ENCODE peak calls at places on chromosomes 4 and X, in nine cellular contexts. B, Z, T, L, U, F, Q, E and K are unnamed samples.

GRCh38 chr4:26248647-26249046 is 72.2 kb upstream of the RBPJ start:
- DNase-seq in Z (peak), E (no peak), T (no peak), Q (no peak), U (no peak), B (peak), L (peak), F (peak), K (no peak)

GRCh38 chrX:82813671-82814078 is 694.4 kb upstream of the POU3F4 start:
- DNase-seq in B (no peak), F (peak), Z (no peak), T (no peak), U (no peak), E (no peak), Q (peak), L (peak), K (no peak)

GRCh38 chrX:40448793-40449192 is 132.0 kb upstream of the ATP6AP2 start:
- DNase-seq in Q (no peak), B (no peak), U (no peak), T (no peak), E (no peak), L (no peak), Z (no peak), F (no peak), K (no peak)

GRCh38 chr4:117429061-117429460 is 343.7 kb upstream of the TRAM1L1 start:
- DNase-seq in U (no peak), B (no peak), L (no peak), F (no peak), E (no peak), T (no peak), Z (no peak), Q (no peak), K (no peak)

GRCh38 chrX:118528089-118528753 is 32.6 kb downstream of the DOCK11 start:
- DNase-seq in T (no peak), E (no peak), B (no peak), Z (peak), F (no peak), Q (no peak), L (no peak), U (no peak), K (no peak)

GRCh38 chrX:9285342-9285771 is 179.5 kb upstream of the TBL1X start:
- DNase-seq in B (no peak), Z (no peak), E (no peak), T (no peak), L (no peak), U (no peak), Q (peak), F (no peak), K (no peak)

GRCh38 chrX:69234624-69235023 is 69.4 kb upstream of the PJA1 start:
- DNase-seq in Z (peak), L (no peak), T (no peak), Q (no peak), B (no peak), U (no peak), E (no peak), F (no peak), K (no peak)

GRCh38 chr4:57077550-57078311 is 32.5 kb downstream of the IGFBP7 start:
- DNase-seq in Q (peak), L (peak), B (no peak), U (peak), F (peak), Z (no peak), E (no peak), T (no peak), K (no peak)

GRCh38 chr4:28799696-28800095 is 1920.5 kb upstream of the PCDH7 start:
- DNase-seq in Q (no peak), B (no peak), L (no peak), U (no peak), Z (no peak), F (no peak), T (no peak), E (no peak), K (no peak)

GRCh38 chrX:68261060-68261672 is 172.1 kb downstream of the OPHN1 start:
- DNase-seq in F (no peak), Q (no peak), L (peak), Z (peak), B (no peak), E (no peak), T (no peak), U (no peak), K (no peak)